ENCODE peak calls at places on chromosomes 13 and 19, in ten cellular contexts. One of them, this sample, is unnamed.
A peak's percentile ranks its signal among the peaks of the same experiment; 100 is the strongest.

GRCh38 chr19:31214086-31214485 is 135.2 kb downstream of the TSHZ3 start:
- DNase-seq in activated T-cell treated with anti-CD3 and anti-CD28 coated beads for 4 hours: peak; percentile 72
- DNase-seq in stimulated activated CD4-positive, alpha-beta T cell treated with anti-CD3 and anti-CD28 coated beads, Interleukin-12 subunit alpha, Interleukin-12 subunit beta, amount 100 ng/mL, for 24 hours: peak; percentile 73
- DNase-seq in activated effector memory CD4-positive, alpha-beta T cell treated with anti-CD3 and anti-CD28 coated beads, Interleukin-2, amount 50 U/mL, for 16 hours: peak; percentile 93
- DNase-seq in Daoy: peak; percentile 99
- DNase-seq in thoracic aorta: peak; percentile 34
- DNase-seq in GM19239: no peak
- DNase-seq in fibroblast of lung: peak; percentile 100
- DNase-seq in SW 1271: peak; percentile 99
- DNase-seq in T-helper 9 cell: peak; percentile 77
- DNase-seq in this sample: peak; percentile 90

GRCh38 chr13:28544026-28544425 is 49.1 kb upstream of the FLT1 start:
- DNase-seq in activated T-cell treated with anti-CD3 and anti-CD28 coated beads for 4 hours: no peak
- DNase-seq in stimulated activated CD4-positive, alpha-beta T cell treated with anti-CD3 and anti-CD28 coated beads, Interleukin-12 subunit alpha, Interleukin-12 subunit beta, amount 100 ng/mL, for 24 hours: no peak
- DNase-seq in activated effector memory CD4-positive, alpha-beta T cell treated with anti-CD3 and anti-CD28 coated beads, Interleukin-2, amount 50 U/mL, for 16 hours: no peak
- DNase-seq in Daoy: no peak
- DNase-seq in thoracic aorta: no peak
- DNase-seq in GM19239: no peak
- DNase-seq in fibroblast of lung: no peak
- DNase-seq in SW 1271: no peak
- DNase-seq in T-helper 9 cell: no peak
- DNase-seq in this sample: no peak

GRCh38 chr19:58003153-58003828 is 671 bp upstream of the ZNF606 start:
- DNase-seq in activated T-cell treated with anti-CD3 and anti-CD28 coated beads for 4 hours: no peak
- DNase-seq in stimulated activated CD4-positive, alpha-beta T cell treated with anti-CD3 and anti-CD28 coated beads, Interleukin-12 subunit alpha, Interleukin-12 subunit beta, amount 100 ng/mL, for 24 hours: no peak
- DNase-seq in activated effector memory CD4-positive, alpha-beta T cell treated with anti-CD3 and anti-CD28 coated beads, Interleukin-2, amount 50 U/mL, for 16 hours: no peak
- DNase-seq in Daoy: no peak
- DNase-seq in thoracic aorta: no peak
- DNase-seq in GM19239: no peak
- DNase-seq in fibroblast of lung: peak; percentile 32
- DNase-seq in SW 1271: no peak
- DNase-seq in T-helper 9 cell: no peak
- DNase-seq in this sample: no peak

GRCh38 chr19:55703790-55704215 is 28.8 kb downstream of the EPN1 start:
- DNase-seq in activated T-cell treated with anti-CD3 and anti-CD28 coated beads for 4 hours: peak; percentile 31
- DNase-seq in stimulated activated CD4-positive, alpha-beta T cell treated with anti-CD3 and anti-CD28 coated beads, Interleukin-12 subunit alpha, Interleukin-12 subunit beta, amount 100 ng/mL, for 24 hours: peak; percentile 15
- DNase-seq in activated effector memory CD4-positive, alpha-beta T cell treated with anti-CD3 and anti-CD28 coated beads, Interleukin-2, amount 50 U/mL, for 16 hours: peak; percentile 82
- DNase-seq in Daoy: no peak
- DNase-seq in thoracic aorta: no peak
- DNase-seq in GM19239: no peak
- DNase-seq in fibroblast of lung: peak; percentile 6
- DNase-seq in SW 1271: no peak
- DNase-seq in T-helper 9 cell: peak; percentile 41
- DNase-seq in this sample: no peak

GRCh38 chr19:46967578-46968018 is 52.0 kb upstream of the NPAS1 start:
- DNase-seq in activated T-cell treated with anti-CD3 and anti-CD28 coated beads for 4 hours: no peak
- DNase-seq in stimulated activated CD4-positive, alpha-beta T cell treated with anti-CD3 and anti-CD28 coated beads, Interleukin-12 subunit alpha, Interleukin-12 subunit beta, amount 100 ng/mL, for 24 hours: no peak
- DNase-seq in activated effector memory CD4-positive, alpha-beta T cell treated with anti-CD3 and anti-CD28 coated beads, Interleukin-2, amount 50 U/mL, for 16 hours: peak; percentile 67
- DNase-seq in Daoy: no peak
- DNase-seq in thoracic aorta: no peak
- DNase-seq in GM19239: no peak
- DNase-seq in fibroblast of lung: no peak
- DNase-seq in SW 1271: no peak
- DNase-seq in T-helper 9 cell: peak; percentile 31
- DNase-seq in this sample: no peak

GRCh38 chr13:37602743-37603381 is 4.3 kb upstream of the POSTN start:
- DNase-seq in activated T-cell treated with anti-CD3 and anti-CD28 coated beads for 4 hours: no peak
- DNase-seq in stimulated activated CD4-positive, alpha-beta T cell treated with anti-CD3 and anti-CD28 coated beads, Interleukin-12 subunit alpha, Interleukin-12 subunit beta, amount 100 ng/mL, for 24 hours: no peak
- DNase-seq in activated effector memory CD4-positive, alpha-beta T cell treated with anti-CD3 and anti-CD28 coated beads, Interleukin-2, amount 50 U/mL, for 16 hours: no peak
- DNase-seq in Daoy: no peak
- DNase-seq in thoracic aorta: no peak
- DNase-seq in GM19239: no peak
- DNase-seq in fibroblast of lung: peak; percentile 36
- DNase-seq in SW 1271: peak; percentile 19
- DNase-seq in T-helper 9 cell: no peak
- DNase-seq in this sample: no peak

GRCh38 chr19:50723069-50723468 is at the start of gene CLEC11A:
- DNase-seq in activated T-cell treated with anti-CD3 and anti-CD28 coated beads for 4 hours: no peak
- DNase-seq in stimulated activated CD4-positive, alpha-beta T cell treated with anti-CD3 and anti-CD28 coated beads, Interleukin-12 subunit alpha, Interleukin-12 subunit beta, amount 100 ng/mL, for 24 hours: no peak
- DNase-seq in activated effector memory CD4-positive, alpha-beta T cell treated with anti-CD3 and anti-CD28 coated beads, Interleukin-2, amount 50 U/mL, for 16 hours: no peak
- DNase-seq in Daoy: peak; percentile 91
- DNase-seq in thoracic aorta: no peak
- DNase-seq in GM19239: no peak
- DNase-seq in fibroblast of lung: no peak
- DNase-seq in SW 1271: no peak
- DNase-seq in T-helper 9 cell: no peak
- DNase-seq in this sample: peak; percentile 24

GRCh38 chr13:93775027-93775426 is 548.4 kb downstream of the GPC6 start:
- DNase-seq in activated T-cell treated with anti-CD3 and anti-CD28 coated beads for 4 hours: no peak
- DNase-seq in stimulated activated CD4-positive, alpha-beta T cell treated with anti-CD3 and anti-CD28 coated beads, Interleukin-12 subunit alpha, Interleukin-12 subunit beta, amount 100 ng/mL, for 24 hours: no peak
- DNase-seq in activated effector memory CD4-positive, alpha-beta T cell treated with anti-CD3 and anti-CD28 coated beads, Interleukin-2, amount 50 U/mL, for 16 hours: no peak
- DNase-seq in Daoy: no peak
- DNase-seq in thoracic aorta: no peak
- DNase-seq in GM19239: no peak
- DNase-seq in fibroblast of lung: no peak
- DNase-seq in SW 1271: no peak
- DNase-seq in T-helper 9 cell: no peak
- DNase-seq in this sample: no peak

GRCh38 chr19:32976223-32976805 is 4.3 kb downstream of the FAAP24 start:
- DNase-seq in activated T-cell treated with anti-CD3 and anti-CD28 coated beads for 4 hours: peak; percentile 61
- DNase-seq in stimulated activated CD4-positive, alpha-beta T cell treated with anti-CD3 and anti-CD28 coated beads, Interleukin-12 subunit alpha, Interleukin-12 subunit beta, amount 100 ng/mL, for 24 hours: peak; percentile 33
- DNase-seq in activated effector memory CD4-positive, alpha-beta T cell treated with anti-CD3 and anti-CD28 coated beads, Interleukin-2, amount 50 U/mL, for 16 hours: peak; percentile 87
- DNase-seq in Daoy: peak; percentile 55
- DNase-seq in thoracic aorta: no peak
- DNase-seq in GM19239: peak; percentile 33
- DNase-seq in fibroblast of lung: peak; percentile 45
- DNase-seq in SW 1271: peak; percentile 24
- DNase-seq in T-helper 9 cell: peak; percentile 69
- DNase-seq in this sample: peak; percentile 51

GRCh38 chr19:41225238-41226052 is 6.4 kb downstream of the AXL start:
- DNase-seq in activated T-cell treated with anti-CD3 and anti-CD28 coated beads for 4 hours: peak; percentile 40
- DNase-seq in stimulated activated CD4-positive, alpha-beta T cell treated with anti-CD3 and anti-CD28 coated beads, Interleukin-12 subunit alpha, Interleukin-12 subunit beta, amount 100 ng/mL, for 24 hours: peak; percentile 19
- DNase-seq in activated effector memory CD4-positive, alpha-beta T cell treated with anti-CD3 and anti-CD28 coated beads, Interleukin-2, amount 50 U/mL, for 16 hours: peak; percentile 78
- DNase-seq in Daoy: peak; percentile 98
- DNase-seq in thoracic aorta: peak; percentile 91
- DNase-seq in GM19239: no peak
- DNase-seq in fibroblast of lung: peak; percentile 100
- DNase-seq in SW 1271: peak; percentile 97
- DNase-seq in T-helper 9 cell: no peak
- DNase-seq in this sample: peak; percentile 95

GRCh38 chr19:55947532-55947931 is at the start of gene NLRP8:
- DNase-seq in activated T-cell treated with anti-CD3 and anti-CD28 coated beads for 4 hours: no peak
- DNase-seq in stimulated activated CD4-positive, alpha-beta T cell treated with anti-CD3 and anti-CD28 coated beads, Interleukin-12 subunit alpha, Interleukin-12 subunit beta, amount 100 ng/mL, for 24 hours: no peak
- DNase-seq in activated effector memory CD4-positive, alpha-beta T cell treated with anti-CD3 and anti-CD28 coated beads, Interleukin-2, amount 50 U/mL, for 16 hours: no peak
- DNase-seq in Daoy: no peak
- DNase-seq in thoracic aorta: no peak
- DNase-seq in GM19239: no peak
- DNase-seq in fibroblast of lung: no peak
- DNase-seq in SW 1271: no peak
- DNase-seq in T-helper 9 cell: no peak
- DNase-seq in this sample: no peak

GRCh38 chr13:42602910-42603309 is 29.0 kb downstream of the TNFSF11 start:
- DNase-seq in activated T-cell treated with anti-CD3 and anti-CD28 coated beads for 4 hours: no peak
- DNase-seq in stimulated activated CD4-positive, alpha-beta T cell treated with anti-CD3 and anti-CD28 coated beads, Interleukin-12 subunit alpha, Interleukin-12 subunit beta, amount 100 ng/mL, for 24 hours: no peak
- DNase-seq in activated effector memory CD4-positive, alpha-beta T cell treated with anti-CD3 and anti-CD28 coated beads, Interleukin-2, amount 50 U/mL, for 16 hours: no peak
- DNase-seq in Daoy: no peak
- DNase-seq in thoracic aorta: no peak
- DNase-seq in GM19239: no peak
- DNase-seq in fibroblast of lung: peak; percentile 3
- DNase-seq in SW 1271: no peak
- DNase-seq in T-helper 9 cell: no peak
- DNase-seq in this sample: no peak

GRCh38 chr13:98454389-98454881 is 122.5 kb downstream of the STK24 start:
- DNase-seq in activated T-cell treated with anti-CD3 and anti-CD28 coated beads for 4 hours: no peak
- DNase-seq in stimulated activated CD4-positive, alpha-beta T cell treated with anti-CD3 and anti-CD28 coated beads, Interleukin-12 subunit alpha, Interleukin-12 subunit beta, amount 100 ng/mL, for 24 hours: no peak
- DNase-seq in activated effector memory CD4-positive, alpha-beta T cell treated with anti-CD3 and anti-CD28 coated beads, Interleukin-2, amount 50 U/mL, for 16 hours: no peak
- DNase-seq in Daoy: no peak
- DNase-seq in thoracic aorta: no peak
- DNase-seq in GM19239: no peak
- DNase-seq in fibroblast of lung: peak; percentile 89
- DNase-seq in SW 1271: peak; percentile 32
- DNase-seq in T-helper 9 cell: no peak
- DNase-seq in this sample: peak; percentile 77

GRCh38 chr13:75470676-75471075 is 11.3 kb downstream of the TBC1D4 start:
- DNase-seq in activated T-cell treated with anti-CD3 and anti-CD28 coated beads for 4 hours: no peak
- DNase-seq in stimulated activated CD4-positive, alpha-beta T cell treated with anti-CD3 and anti-CD28 coated beads, Interleukin-12 subunit alpha, Interleukin-12 subunit beta, amount 100 ng/mL, for 24 hours: no peak
- DNase-seq in activated effector memory CD4-positive, alpha-beta T cell treated with anti-CD3 and anti-CD28 coated beads, Interleukin-2, amount 50 U/mL, for 16 hours: no peak
- DNase-seq in Daoy: no peak
- DNase-seq in thoracic aorta: no peak
- DNase-seq in GM19239: no peak
- DNase-seq in fibroblast of lung: no peak
- DNase-seq in SW 1271: no peak
- DNase-seq in T-helper 9 cell: no peak
- DNase-seq in this sample: no peak

GRCh38 chr13:102846261-102847015 is 606 bp downstream of the ERCC5 start:
- DNase-seq in activated T-cell treated with anti-CD3 and anti-CD28 coated beads for 4 hours: peak; percentile 20
- DNase-seq in stimulated activated CD4-positive, alpha-beta T cell treated with anti-CD3 and anti-CD28 coated beads, Interleukin-12 subunit alpha, Interleukin-12 subunit beta, amount 100 ng/mL, for 24 hours: peak; percentile 7
- DNase-seq in activated effector memory CD4-positive, alpha-beta T cell treated with anti-CD3 and anti-CD28 coated beads, Interleukin-2, amount 50 U/mL, for 16 hours: peak; percentile 79
- DNase-seq in Daoy: peak; percentile 29
- DNase-seq in thoracic aorta: no peak
- DNase-seq in GM19239: no peak
- DNase-seq in fibroblast of lung: peak; percentile 41
- DNase-seq in SW 1271: peak; percentile 2
- DNase-seq in T-helper 9 cell: peak; percentile 25
- DNase-seq in this sample: no peak

GRCh38 chr19:31693131-31693700 is 344.0 kb upstream of the TSHZ3 start:
- DNase-seq in activated T-cell treated with anti-CD3 and anti-CD28 coated beads for 4 hours: no peak
- DNase-seq in stimulated activated CD4-positive, alpha-beta T cell treated with anti-CD3 and anti-CD28 coated beads, Interleukin-12 subunit alpha, Interleukin-12 subunit beta, amount 100 ng/mL, for 24 hours: no peak
- DNase-seq in activated effector memory CD4-positive, alpha-beta T cell treated with anti-CD3 and anti-CD28 coated beads, Interleukin-2, amount 50 U/mL, for 16 hours: no peak
- DNase-seq in Daoy: no peak
- DNase-seq in thoracic aorta: no peak
- DNase-seq in GM19239: no peak
- DNase-seq in fibroblast of lung: no peak
- DNase-seq in SW 1271: no peak
- DNase-seq in T-helper 9 cell: no peak
- DNase-seq in this sample: no peak

GRCh38 chr19:44816301-44816700 is 7.4 kb downstream of the BCAM start:
- DNase-seq in activated T-cell treated with anti-CD3 and anti-CD28 coated beads for 4 hours: no peak
- DNase-seq in stimulated activated CD4-positive, alpha-beta T cell treated with anti-CD3 and anti-CD28 coated beads, Interleukin-12 subunit alpha, Interleukin-12 subunit beta, amount 100 ng/mL, for 24 hours: no peak
- DNase-seq in activated effector memory CD4-positive, alpha-beta T cell treated with anti-CD3 and anti-CD28 coated beads, Interleukin-2, amount 50 U/mL, for 16 hours: no peak
- DNase-seq in Daoy: no peak
- DNase-seq in thoracic aorta: no peak
- DNase-seq in GM19239: no peak
- DNase-seq in fibroblast of lung: no peak
- DNase-seq in SW 1271: no peak
- DNase-seq in T-helper 9 cell: no peak
- DNase-seq in this sample: no peak

GRCh38 chr13:40974460-40975407 is 44.4 kb downstream of the ELF1 start:
- DNase-seq in activated T-cell treated with anti-CD3 and anti-CD28 coated beads for 4 hours: no peak
- DNase-seq in stimulated activated CD4-positive, alpha-beta T cell treated with anti-CD3 and anti-CD28 coated beads, Interleukin-12 subunit alpha, Interleukin-12 subunit beta, amount 100 ng/mL, for 24 hours: no peak
- DNase-seq in activated effector memory CD4-positive, alpha-beta T cell treated with anti-CD3 and anti-CD28 coated beads, Interleukin-2, amount 50 U/mL, for 16 hours: no peak
- DNase-seq in Daoy: peak; percentile 14
- DNase-seq in thoracic aorta: no peak
- DNase-seq in GM19239: no peak
- DNase-seq in fibroblast of lung: peak; percentile 51
- DNase-seq in SW 1271: peak; percentile 18
- DNase-seq in T-helper 9 cell: no peak
- DNase-seq in this sample: peak; percentile 23

GRCh38 chr13:32330438-32330837 is 15.1 kb downstream of the BRCA2 start:
- DNase-seq in activated T-cell treated with anti-CD3 and anti-CD28 coated beads for 4 hours: no peak
- DNase-seq in stimulated activated CD4-positive, alpha-beta T cell treated with anti-CD3 and anti-CD28 coated beads, Interleukin-12 subunit alpha, Interleukin-12 subunit beta, amount 100 ng/mL, for 24 hours: no peak
- DNase-seq in activated effector memory CD4-positive, alpha-beta T cell treated with anti-CD3 and anti-CD28 coated beads, Interleukin-2, amount 50 U/mL, for 16 hours: no peak
- DNase-seq in Daoy: no peak
- DNase-seq in thoracic aorta: no peak
- DNase-seq in GM19239: no peak
- DNase-seq in fibroblast of lung: peak; percentile 51
- DNase-seq in SW 1271: no peak
- DNase-seq in T-helper 9 cell: no peak
- DNase-seq in this sample: peak; percentile 71

GRCh38 chr13:73754727-73755292 is 379.4 kb downstream of the KLF12 start:
- DNase-seq in activated T-cell treated with anti-CD3 and anti-CD28 coated beads for 4 hours: no peak
- DNase-seq in stimulated activated CD4-positive, alpha-beta T cell treated with anti-CD3 and anti-CD28 coated beads, Interleukin-12 subunit alpha, Interleukin-12 subunit beta, amount 100 ng/mL, for 24 hours: no peak
- DNase-seq in activated effector memory CD4-positive, alpha-beta T cell treated with anti-CD3 and anti-CD28 coated beads, Interleukin-2, amount 50 U/mL, for 16 hours: no peak
- DNase-seq in Daoy: peak; percentile 24
- DNase-seq in thoracic aorta: no peak
- DNase-seq in GM19239: no peak
- DNase-seq in fibroblast of lung: peak; percentile 56
- DNase-seq in SW 1271: peak; percentile 56
- DNase-seq in T-helper 9 cell: no peak
- DNase-seq in this sample: peak; percentile 28

GRCh38 chr13:30648522-30649012 is 30.8 kb downstream of the USPL1 start:
- DNase-seq in activated T-cell treated with anti-CD3 and anti-CD28 coated beads for 4 hours: no peak
- DNase-seq in stimulated activated CD4-positive, alpha-beta T cell treated with anti-CD3 and anti-CD28 coated beads, Interleukin-12 subunit alpha, Interleukin-12 subunit beta, amount 100 ng/mL, for 24 hours: no peak
- DNase-seq in activated effector memory CD4-positive, alpha-beta T cell treated with anti-CD3 and anti-CD28 coated beads, Interleukin-2, amount 50 U/mL, for 16 hours: no peak
- DNase-seq in Daoy: no peak
- DNase-seq in thoracic aorta: no peak
- DNase-seq in GM19239: no peak
- DNase-seq in fibroblast of lung: no peak
- DNase-seq in SW 1271: no peak
- DNase-seq in T-helper 9 cell: no peak
- DNase-seq in this sample: no peak

GRCh38 chr19:1984360-1984759 is 31.2 kb downstream of the BTBD2 start:
- DNase-seq in activated T-cell treated with anti-CD3 and anti-CD28 coated beads for 4 hours: no peak
- DNase-seq in stimulated activated CD4-positive, alpha-beta T cell treated with anti-CD3 and anti-CD28 coated beads, Interleukin-12 subunit alpha, Interleukin-12 subunit beta, amount 100 ng/mL, for 24 hours: no peak
- DNase-seq in activated effector memory CD4-positive, alpha-beta T cell treated with anti-CD3 and anti-CD28 coated beads, Interleukin-2, amount 50 U/mL, for 16 hours: no peak
- DNase-seq in Daoy: no peak
- DNase-seq in thoracic aorta: no peak
- DNase-seq in GM19239: no peak
- DNase-seq in fibroblast of lung: no peak
- DNase-seq in SW 1271: no peak
- DNase-seq in T-helper 9 cell: no peak
- DNase-seq in this sample: no peak

GRCh38 chr13:26420282-26420960 is 137.1 kb upstream of the WASF3 start:
- DNase-seq in activated T-cell treated with anti-CD3 and anti-CD28 coated beads for 4 hours: no peak
- DNase-seq in stimulated activated CD4-positive, alpha-beta T cell treated with anti-CD3 and anti-CD28 coated beads, Interleukin-12 subunit alpha, Interleukin-12 subunit beta, amount 100 ng/mL, for 24 hours: no peak
- DNase-seq in activated effector memory CD4-positive, alpha-beta T cell treated with anti-CD3 and anti-CD28 coated beads, Interleukin-2, amount 50 U/mL, for 16 hours: no peak
- DNase-seq in Daoy: no peak
- DNase-seq in thoracic aorta: no peak
- DNase-seq in GM19239: no peak
- DNase-seq in fibroblast of lung: peak; percentile 6
- DNase-seq in SW 1271: no peak
- DNase-seq in T-helper 9 cell: no peak
- DNase-seq in this sample: no peak

GRCh38 chr19:56272448-56272847 is at the start of gene EDDM13:
- DNase-seq in activated T-cell treated with anti-CD3 and anti-CD28 coated beads for 4 hours: no peak
- DNase-seq in stimulated activated CD4-positive, alpha-beta T cell treated with anti-CD3 and anti-CD28 coated beads, Interleukin-12 subunit alpha, Interleukin-12 subunit beta, amount 100 ng/mL, for 24 hours: no peak
- DNase-seq in activated effector memory CD4-positive, alpha-beta T cell treated with anti-CD3 and anti-CD28 coated beads, Interleukin-2, amount 50 U/mL, for 16 hours: no peak
- DNase-seq in Daoy: peak; percentile 9
- DNase-seq in thoracic aorta: no peak
- DNase-seq in GM19239: no peak
- DNase-seq in fibroblast of lung: peak; percentile 2
- DNase-seq in SW 1271: no peak
- DNase-seq in T-helper 9 cell: no peak
- DNase-seq in this sample: no peak

GRCh38 chr19:30318936-30319335 is 53.2 kb upstream of the ZNF536 start:
- DNase-seq in activated T-cell treated with anti-CD3 and anti-CD28 coated beads for 4 hours: no peak
- DNase-seq in stimulated activated CD4-positive, alpha-beta T cell treated with anti-CD3 and anti-CD28 coated beads, Interleukin-12 subunit alpha, Interleukin-12 subunit beta, amount 100 ng/mL, for 24 hours: no peak
- DNase-seq in activated effector memory CD4-positive, alpha-beta T cell treated with anti-CD3 and anti-CD28 coated beads, Interleukin-2, amount 50 U/mL, for 16 hours: no peak
- DNase-seq in Daoy: no peak
- DNase-seq in thoracic aorta: no peak
- DNase-seq in GM19239: no peak
- DNase-seq in fibroblast of lung: no peak
- DNase-seq in SW 1271: no peak
- DNase-seq in T-helper 9 cell: no peak
- DNase-seq in this sample: no peak

GRCh38 chr19:6674868-6675305 is 4.9 kb upstream of the TNFSF14 start:
- DNase-seq in activated T-cell treated with anti-CD3 and anti-CD28 coated beads for 4 hours: peak; percentile 89
- DNase-seq in stimulated activated CD4-positive, alpha-beta T cell treated with anti-CD3 and anti-CD28 coated beads, Interleukin-12 subunit alpha, Interleukin-12 subunit beta, amount 100 ng/mL, for 24 hours: peak; percentile 84
- DNase-seq in activated effector memory CD4-positive, alpha-beta T cell treated with anti-CD3 and anti-CD28 coated beads, Interleukin-2, amount 50 U/mL, for 16 hours: peak; percentile 97
- DNase-seq in Daoy: peak; percentile 93
- DNase-seq in thoracic aorta: no peak
- DNase-seq in GM19239: peak; percentile 92
- DNase-seq in fibroblast of lung: peak; percentile 76
- DNase-seq in SW 1271: peak; percentile 36
- DNase-seq in T-helper 9 cell: peak; percentile 70
- DNase-seq in this sample: peak; percentile 22

GRCh38 chr19:28694812-28695211 is 518.1 kb downstream of the UQCRFS1 start:
- DNase-seq in activated T-cell treated with anti-CD3 and anti-CD28 coated beads for 4 hours: no peak
- DNase-seq in stimulated activated CD4-positive, alpha-beta T cell treated with anti-CD3 and anti-CD28 coated beads, Interleukin-12 subunit alpha, Interleukin-12 subunit beta, amount 100 ng/mL, for 24 hours: no peak
- DNase-seq in activated effector memory CD4-positive, alpha-beta T cell treated with anti-CD3 and anti-CD28 coated beads, Interleukin-2, amount 50 U/mL, for 16 hours: no peak
- DNase-seq in Daoy: peak; percentile 16
- DNase-seq in thoracic aorta: no peak
- DNase-seq in GM19239: no peak
- DNase-seq in fibroblast of lung: no peak
- DNase-seq in SW 1271: no peak
- DNase-seq in T-helper 9 cell: no peak
- DNase-seq in this sample: no peak

GRCh38 chr13:31105020-31105800 is 56.5 kb downstream of the HSPH1 start:
- DNase-seq in activated T-cell treated with anti-CD3 and anti-CD28 coated beads for 4 hours: no peak
- DNase-seq in stimulated activated CD4-positive, alpha-beta T cell treated with anti-CD3 and anti-CD28 coated beads, Interleukin-12 subunit alpha, Interleukin-12 subunit beta, amount 100 ng/mL, for 24 hours: no peak
- DNase-seq in activated effector memory CD4-positive, alpha-beta T cell treated with anti-CD3 and anti-CD28 coated beads, Interleukin-2, amount 50 U/mL, for 16 hours: no peak
- DNase-seq in Daoy: no peak
- DNase-seq in thoracic aorta: no peak
- DNase-seq in GM19239: no peak
- DNase-seq in fibroblast of lung: peak; percentile 15
- DNase-seq in SW 1271: no peak
- DNase-seq in T-helper 9 cell: no peak
- DNase-seq in this sample: no peak

This sample was measured in fibroblast of the conjunctiva.